ENCODE peak calls at places on chromosomes 13 and 19, in seven cellular contexts. R is K562, W is GM12891, K is H1, D is HepG2, U is GM12878, N is SK-N-SH. A is an unnamed sample.

GRCh38 chr19:43464089-43464775 is 1.2 kb downstream of the LYPD3 start:
- DNase-seq in R (peak), W (peak), K (peak), D (no peak), U (no peak), N (peak), A (no peak)

GRCh38 chr13:94427313-94427712 is 52.2 kb downstream of the DCT start:
- DNase-seq in R (no peak), W (no peak), K (no peak), D (no peak), U (no peak), N (peak), A (no peak)

GRCh38 chr13:30256713-30257432 is 50.5 kb downstream of the KATNAL1 start:
- DNase-seq in R (no peak), W (no peak), K (no peak), D (no peak), U (no peak), N (no peak), A (no peak)

GRCh38 chr19:42076375-42076944 is 494 bp downstream of the ZNF574 start:
- DNase-seq in R (no peak), W (peak), K (no peak), D (no peak), U (no peak), N (no peak), A (no peak)

GRCh38 chr13:94272038-94272437 is 207.4 kb downstream of the DCT start:
- DNase-seq in R (no peak), W (no peak), K (no peak), D (no peak), U (no peak), N (no peak), A (no peak)

GRCh38 chr19:16659464-16659831 is 496 bp downstream of the SMIM7 start:
- DNase-seq in R (no peak), W (no peak), K (no peak), D (no peak), U (no peak), N (no peak), A (no peak)

GRCh38 chr13:67135356-67135755 is 94.8 kb downstream of the PCDH9 start:
- DNase-seq in R (no peak), W (no peak), K (no peak), D (no peak), U (no peak), N (no peak), A (no peak)

GRCh38 chr13:113461022-113461751 is 7.9 kb upstream of the ADPRHL1 start:
- DNase-seq in R (no peak), W (no peak), K (no peak), D (no peak), U (no peak), N (no peak), A (no peak)

GRCh38 chr13:76872686-76873085 is 13.5 kb downstream of the KCTD12 start:
- DNase-seq in R (no peak), W (no peak), K (no peak), D (no peak), U (no peak), N (no peak), A (no peak)

GRCh38 chr19:46659151-46660007 is 1.6 kb downstream of the DACT3 start:
- DNase-seq in R (peak), W (no peak), K (peak), D (no peak), U (no peak), N (peak), A (no peak)

GRCh38 chr13:27917121-27917947 is 2.5 kb upstream of the PDX1 start:
- DNase-seq in R (no peak), W (no peak), K (peak), D (no peak), U (no peak), N (no peak), A (peak)

GRCh38 chr13:97934590-97934989 is 18.9 kb upstream of the IPO5 start:
- DNase-seq in R (no peak), W (no peak), K (no peak), D (no peak), U (no peak), N (no peak), A (no peak)

GRCh38 chr13:97224544-97225324 is 2.6 kb downstream of the MBNL2 start:
- DNase-seq in R (peak), W (no peak), K (no peak), D (peak), U (no peak), N (no peak), A (no peak)

GRCh38 chr19:21269813-21270212 is 59.4 kb downstream of the ZNF708 start:
- DNase-seq in R (no peak), W (no peak), K (no peak), D (no peak), U (no peak), N (peak), A (no peak)

GRCh38 chr19:53868892-53869804 is 1.5 kb downstream of the MYADM start:
- DNase-seq in R (peak), W (peak), K (peak), D (peak), U (no peak), N (peak), A (peak)

GRCh38 chr13:99687728-99688397 is 186.6 kb downstream of the TM9SF2 start:
- DNase-seq in R (no peak), W (no peak), K (no peak), D (no peak), U (no peak), N (no peak), A (no peak)

GRCh38 chr19:48970923-48971395 is 5.8 kb downstream of the FTL start:
- DNase-seq in R (peak), W (peak), K (peak), D (peak), U (no peak), N (peak), A (peak)

GRCh38 chr13:50512602-50513527 is 330.6 kb downstream of the DLEU7 start:
- DNase-seq in R (no peak), W (peak), K (no peak), D (peak), U (no peak), N (no peak), A (peak)

GRCh38 chr19:32397736-32398135 is 7.8 kb upstream of the DPY19L3 start:
- DNase-seq in R (no peak), W (no peak), K (no peak), D (peak), U (no peak), N (no peak), A (no peak)

GRCh38 chr19:53927745-53928144 is 18.7 kb downstream of the CACNG7 start:
- DNase-seq in R (peak), W (no peak), K (peak), D (peak), U (no peak), N (no peak), A (no peak)

GRCh38 chr13:113882266-113882627 is 18.4 kb upstream of the GAS6 start:
- DNase-seq in R (no peak), W (no peak), K (no peak), D (no peak), U (no peak), N (no peak), A (no peak)

GRCh38 chr19:18428837-18429674 is 8.9 kb downstream of the ISYNA1 start:
- DNase-seq in R (peak), W (peak), K (peak), D (no peak), U (no peak), N (peak), A (peak)

GRCh38 chr19:58001895-58002369 is 688 bp downstream of the ZNF606 start:
- DNase-seq in R (no peak), W (peak), K (no peak), D (peak), U (no peak), N (peak), A (no peak)

DNA sequence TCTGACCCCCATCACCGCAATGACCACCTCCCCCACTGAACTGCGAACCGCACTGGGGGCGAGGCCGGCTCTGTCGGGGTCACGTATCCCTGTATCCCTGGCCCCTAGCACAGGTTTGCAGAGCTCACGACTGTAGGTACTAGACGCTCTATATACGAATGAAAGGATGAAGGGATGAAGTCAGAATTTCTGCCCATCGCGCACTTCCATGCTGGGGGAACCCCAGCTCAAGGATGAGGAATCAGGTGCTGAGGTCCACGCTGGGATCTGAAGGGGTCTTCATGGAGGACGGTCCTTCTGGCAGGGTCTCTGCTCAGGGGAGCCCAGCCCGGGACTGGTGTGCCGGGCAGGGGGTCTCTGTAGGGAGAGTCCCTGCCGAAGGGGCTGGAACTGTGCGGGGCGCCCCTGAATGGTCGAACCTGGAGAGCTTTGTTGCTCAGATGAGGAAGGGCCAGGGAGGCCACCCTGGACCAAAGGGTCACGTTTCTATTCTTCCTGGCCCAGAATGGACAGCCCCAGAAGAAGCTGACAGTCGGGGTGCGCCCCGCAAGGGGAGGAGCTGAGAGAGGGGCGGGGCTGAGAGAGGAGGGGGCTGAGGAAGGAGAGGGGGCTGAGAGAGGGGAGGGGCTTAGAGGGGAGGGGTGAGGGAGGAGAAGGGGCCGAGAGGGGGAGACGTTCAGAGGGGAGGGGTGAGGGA is 37.9 kb upstream of the SEMA6B start:
- DNase-seq in R (no peak), W (no peak), K (peak), D (no peak), U (no peak), N (no peak), A (no peak)
- TF ChIP-seq TAF1 in R (no peak), W (no peak), K (no peak), D (no peak), U (no peak), N (no peak), A (no peak)

GRCh38 chr19:1796395-1797142 is 15.5 kb downstream of the ATP8B3 start:
- DNase-seq in R (no peak), W (no peak), K (no peak), D (no peak), U (no peak), N (peak), A (no peak)
- TF ChIP-seq TAF1 in R (no peak), W (no peak), K (no peak), D (no peak), U (no peak), N (no peak), A (no peak)

GRCh38 chr19:45442927-45443461 is 19.3 kb upstream of the ERCC1 start:
- DNase-seq in R (peak), W (no peak), K (peak), D (no peak), U (no peak), N (peak), A (no peak)

GRCh38 chr19:45446295-45446694 is 21.5 kb upstream of the FOSB start:
- DNase-seq in R (no peak), W (no peak), K (no peak), D (peak), U (no peak), N (peak), A (no peak)

GRCh38 chr19:45443462-45444317 is 20.0 kb upstream of the ERCC1 start:
- DNase-seq in R (peak), W (no peak), K (peak), D (peak), U (no peak), N (peak), A (no peak)

GRCh38 chr19:45445139-45445538 is 21.4 kb upstream of the ERCC1 start:
- DNase-seq in R (no peak), W (no peak), K (no peak), D (no peak), U (no peak), N (no peak), A (no peak)

GRCh38 chr19:45444318-45445041 is 20.8 kb upstream of the ERCC1 start:
- DNase-seq in R (peak), W (peak), K (peak), D (peak), U (no peak), N (peak), A (peak)
- TF ChIP-seq TAF1 in R (peak), W (peak), K (peak), D (no peak), U (no peak), N (no peak), A (no peak)

DNA sequence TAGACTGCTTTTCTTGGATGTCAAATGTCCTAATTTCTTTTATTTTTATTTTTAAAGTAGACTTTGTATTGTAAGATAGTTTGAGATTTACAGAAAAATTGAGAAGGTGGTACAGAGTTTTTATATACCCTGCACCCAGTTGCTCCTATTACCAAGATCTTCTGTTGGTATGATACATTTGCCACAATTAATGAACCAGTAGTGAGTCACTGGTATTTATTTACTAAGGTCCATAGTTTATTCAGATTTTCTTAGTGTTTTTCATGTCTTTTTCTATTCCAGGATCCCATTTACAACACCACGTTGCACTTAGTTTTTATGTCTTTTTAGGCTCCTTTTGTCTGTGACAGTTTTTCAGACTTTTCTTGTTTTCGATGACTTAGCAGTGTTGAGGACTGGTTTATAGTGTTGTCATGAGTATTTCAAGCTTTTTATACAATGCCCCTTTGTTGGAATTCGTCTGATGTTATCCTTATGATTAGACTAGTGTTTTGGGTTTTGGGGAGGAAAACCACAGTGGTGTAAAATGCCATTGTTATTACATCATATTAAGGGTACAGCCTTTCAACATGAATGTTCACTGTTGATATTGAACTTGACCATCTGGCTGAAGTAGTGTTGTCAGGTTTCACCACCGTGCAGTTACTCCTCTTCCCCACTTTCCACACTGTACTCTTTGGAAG is 35.9 kb downstream of the COG3 start:
- DNase-seq in R (no peak), W (no peak), K (no peak), D (peak), U (no peak), N (no peak), A (no peak)
- TF ChIP-seq TAF1 in R (no peak), W (no peak), K (no peak), D (no peak), U (no peak), N (no peak), A (no peak)

GRCh38 chr19:50933640-50934039 is 19.2 kb downstream of the KLK5 start:
- DNase-seq in R (no peak), W (no peak), K (no peak), D (no peak), U (no peak), N (no peak), A (no peak)
- TF ChIP-seq TAF1 in R (no peak), W (no peak), K (no peak), D (no peak), U (no peak), N (no peak), A (no peak)

DNA sequence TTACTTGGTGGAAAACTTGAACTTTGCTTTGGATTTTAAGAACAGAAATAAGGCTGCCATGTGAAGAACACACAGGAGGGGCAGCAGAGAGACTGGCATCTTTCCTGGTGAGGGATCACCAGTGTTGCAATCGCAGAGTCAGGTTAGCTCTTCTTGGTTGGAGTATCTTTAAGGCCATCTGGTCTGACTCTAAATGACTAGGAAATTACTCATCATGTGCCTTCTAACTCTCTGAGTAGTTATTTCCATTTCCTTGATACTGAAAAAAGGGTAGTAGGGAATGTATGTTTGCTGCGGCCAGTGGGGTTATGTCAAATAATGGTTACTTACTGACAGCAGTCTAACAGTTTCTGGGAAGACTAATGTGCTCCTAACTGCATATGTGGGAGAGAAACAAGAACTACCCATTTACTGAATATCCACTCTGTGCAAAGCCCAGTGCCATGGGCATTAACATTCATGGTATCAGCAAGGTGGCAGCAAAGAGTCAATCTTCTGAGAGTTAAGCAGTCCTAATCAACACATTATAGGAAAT is 122.1 kb downstream of the COG6 start:
- DNase-seq in R (no peak), W (no peak), K (no peak), D (no peak), U (no peak), N (no peak), A (no peak)
- TF ChIP-seq TAF1 in R (no peak), W (no peak), K (no peak), D (no peak), U (no peak), N (no peak), A (no peak)